ENCODE peak calls at places on chromosomes 2 and 18, in seven cellular contexts. One of them, this sample, is unnamed.

GRCh38 chr2:26768759-26769500 is 4.8 kb downstream of the SLC35F6 start:
- DNase-seq in stomach: peak; percentile 65
- DNase-seq in GM06990: no peak
- DNase-seq in IMR-90: no peak
- DNase-seq in right atrium auricular region: peak; percentile 93
- DNase-seq in transverse colon: peak; percentile 70
- DNase-seq in fibroblast of villous mesenchyme: peak; percentile 66
- DNase-seq in this sample: peak; percentile 60

GRCh38 chr2:144468823-144469595 is 50.9 kb downstream of the ZEB2 start:
- DNase-seq in right atrium auricular region: no peak
- DNase-seq in IMR-90: no peak
- DNase-seq in transverse colon: no peak
- DNase-seq in fibroblast of villous mesenchyme: no peak
- DNase-seq in GM06990: no peak
- DNase-seq in stomach: no peak
- DNase-seq in this sample: no peak

GRCh38 chr2:10738192-10738591 is 16.8 kb downstream of the ATP6V1C2 start:
- DNase-seq in right atrium auricular region: no peak
- DNase-seq in transverse colon: no peak
- DNase-seq in stomach: no peak
- DNase-seq in IMR-90: no peak
- DNase-seq in GM06990: no peak
- DNase-seq in fibroblast of villous mesenchyme: no peak
- DNase-seq in this sample: no peak

GRCh38 chr2:157722580-157723234 is 94.0 kb upstream of the ACVR1C start:
- DNase-seq in transverse colon: no peak
- DNase-seq in fibroblast of villous mesenchyme: peak; percentile 21
- DNase-seq in IMR-90: peak; percentile 11
- DNase-seq in stomach: no peak
- DNase-seq in GM06990: no peak
- DNase-seq in right atrium auricular region: no peak
- DNase-seq in this sample: no peak

GRCh38 chr2:56892381-56892780 is 708.6 kb downstream of the CCDC85A start:
- DNase-seq in stomach: no peak
- DNase-seq in transverse colon: no peak
- DNase-seq in fibroblast of villous mesenchyme: peak; percentile 67
- DNase-seq in GM06990: no peak
- DNase-seq in right atrium auricular region: no peak
- DNase-seq in IMR-90: no peak
- DNase-seq in this sample: no peak

GRCh38 chr2:100554788-100555407 is 7.9 kb upstream of the PDCL3 start:
- DNase-seq in right atrium auricular region: no peak
- DNase-seq in IMR-90: no peak
- DNase-seq in stomach: no peak
- DNase-seq in transverse colon: peak; percentile 15
- DNase-seq in fibroblast of villous mesenchyme: no peak
- DNase-seq in GM06990: no peak
- DNase-seq in this sample: no peak

GRCh38 chr2:188975497-188976102 is 1.4 kb downstream of the COL3A1 start:
- DNase-seq in transverse colon: peak; percentile 21
- DNase-seq in stomach: no peak
- DNase-seq in GM06990: no peak
- DNase-seq in right atrium auricular region: no peak
- DNase-seq in fibroblast of villous mesenchyme: peak; percentile 92
- DNase-seq in IMR-90: peak; percentile 93
- DNase-seq in this sample: peak; percentile 91

GRCh38 chr18:70334728-70335329 is 46.0 kb downstream of the SOCS6 start:
- DNase-seq in transverse colon: no peak
- DNase-seq in stomach: no peak
- DNase-seq in IMR-90: no peak
- DNase-seq in GM06990: no peak
- DNase-seq in right atrium auricular region: no peak
- DNase-seq in fibroblast of villous mesenchyme: no peak
- DNase-seq in this sample: peak; percentile 52

GRCh38 chr2:27051902-27052645 is 606 bp downstream of the AGBL5 start:
- DNase-seq in stomach: peak; percentile 27
- DNase-seq in fibroblast of villous mesenchyme: no peak
- DNase-seq in transverse colon: peak; percentile 43
- DNase-seq in GM06990: no peak
- DNase-seq in IMR-90: no peak
- DNase-seq in right atrium auricular region: no peak
- DNase-seq in this sample: peak; percentile 38

GRCh38 chr18:36335476-36336279 is 38.2 kb downstream of the FHOD3 start:
- DNase-seq in transverse colon: no peak
- DNase-seq in right atrium auricular region: peak; percentile 53
- DNase-seq in stomach: no peak
- DNase-seq in IMR-90: no peak
- DNase-seq in fibroblast of villous mesenchyme: peak; percentile 25
- DNase-seq in GM06990: no peak
- DNase-seq in this sample: peak; percentile 89

GRCh38 chr2:109330056-109330455 is 201.1 kb downstream of the SH3RF3 start:
- DNase-seq in stomach: no peak
- DNase-seq in fibroblast of villous mesenchyme: peak; percentile 83
- DNase-seq in right atrium auricular region: no peak
- DNase-seq in IMR-90: peak; percentile 55
- DNase-seq in transverse colon: no peak
- DNase-seq in GM06990: no peak
- DNase-seq in this sample: peak; percentile 63

GRCh38 chr2:9799011-9799596 is 44.2 kb upstream of the TAF1B start:
- DNase-seq in fibroblast of villous mesenchyme: no peak
- DNase-seq in GM06990: no peak
- DNase-seq in transverse colon: no peak
- DNase-seq in IMR-90: no peak
- DNase-seq in stomach: no peak
- DNase-seq in right atrium auricular region: no peak
- DNase-seq in this sample: no peak

GRCh38 chr2:207879536-207879935 is 109.8 kb upstream of the FZD5 start:
- DNase-seq in transverse colon: no peak
- DNase-seq in IMR-90: peak; percentile 46
- DNase-seq in right atrium auricular region: no peak
- DNase-seq in stomach: no peak
- DNase-seq in GM06990: no peak
- DNase-seq in fibroblast of villous mesenchyme: no peak
- DNase-seq in this sample: peak; percentile 82

GRCh38 chr2:26088038-26088643 is 54.3 kb downstream of the RAB10 start:
- DNase-seq in IMR-90: peak; percentile 36
- DNase-seq in right atrium auricular region: no peak
- DNase-seq in stomach: no peak
- DNase-seq in GM06990: no peak
- DNase-seq in transverse colon: no peak
- DNase-seq in fibroblast of villous mesenchyme: peak; percentile 39
- DNase-seq in this sample: peak; percentile 42

GRCh38 chr2:238285653-238286082 is 2.7 kb downstream of the PER2 start:
- DNase-seq in right atrium auricular region: peak; percentile 97
- DNase-seq in stomach: peak; percentile 91
- DNase-seq in IMR-90: peak; percentile 94
- DNase-seq in fibroblast of villous mesenchyme: peak; percentile 98
- DNase-seq in transverse colon: peak; percentile 89
- DNase-seq in GM06990: no peak
- DNase-seq in this sample: peak; percentile 95

GRCh38 chr2:218334531-218334930 is 22.1 kb upstream of the CATIP start:
- DNase-seq in GM06990: peak; percentile 52
- DNase-seq in stomach: no peak
- DNase-seq in fibroblast of villous mesenchyme: no peak
- DNase-seq in IMR-90: no peak
- DNase-seq in transverse colon: no peak
- DNase-seq in right atrium auricular region: no peak
- DNase-seq in this sample: no peak

DNA sequence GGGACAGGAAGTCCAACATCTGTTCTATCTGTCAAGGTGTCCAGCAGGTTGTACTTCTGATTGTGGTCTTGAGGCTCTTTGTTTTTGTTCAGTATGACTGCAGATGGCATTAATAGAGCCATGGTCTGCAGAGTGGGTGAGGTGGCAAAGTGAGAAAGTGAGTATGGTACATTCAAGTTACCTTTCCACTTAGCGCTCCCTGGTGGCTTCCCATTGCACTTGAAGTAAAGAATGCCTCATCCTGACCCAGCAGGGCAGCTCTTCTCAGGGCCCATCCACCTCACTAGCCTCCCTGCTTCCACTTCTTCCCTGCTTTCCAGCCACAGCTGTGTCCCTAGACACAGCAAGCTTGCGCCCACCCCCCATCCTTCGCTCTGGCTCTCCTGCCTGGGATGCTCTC is 148.0 kb upstream of the ALPP start:
- DNase-seq in right atrium auricular region: no peak
- DNase-seq in stomach: peak; percentile 49
- DNase-seq in IMR-90: peak; percentile 17
- DNase-seq in GM06990: no peak
- DNase-seq in fibroblast of villous mesenchyme: no peak
- DNase-seq in transverse colon: peak; percentile 26
- DNase-seq in this sample: no peak
- TF ChIP-seq CTCF in right atrium auricular region: no peak
- TF ChIP-seq CTCF in stomach: no peak
- TF ChIP-seq CTCF in IMR-90: peak; percentile 18
- TF ChIP-seq CTCF in GM06990: peak; percentile 54
- TF ChIP-seq CTCF in fibroblast of villous mesenchyme: peak; percentile 37
- TF ChIP-seq CTCF in transverse colon: no peak
- TF ChIP-seq CTCF in this sample: peak; percentile 18

DNA sequence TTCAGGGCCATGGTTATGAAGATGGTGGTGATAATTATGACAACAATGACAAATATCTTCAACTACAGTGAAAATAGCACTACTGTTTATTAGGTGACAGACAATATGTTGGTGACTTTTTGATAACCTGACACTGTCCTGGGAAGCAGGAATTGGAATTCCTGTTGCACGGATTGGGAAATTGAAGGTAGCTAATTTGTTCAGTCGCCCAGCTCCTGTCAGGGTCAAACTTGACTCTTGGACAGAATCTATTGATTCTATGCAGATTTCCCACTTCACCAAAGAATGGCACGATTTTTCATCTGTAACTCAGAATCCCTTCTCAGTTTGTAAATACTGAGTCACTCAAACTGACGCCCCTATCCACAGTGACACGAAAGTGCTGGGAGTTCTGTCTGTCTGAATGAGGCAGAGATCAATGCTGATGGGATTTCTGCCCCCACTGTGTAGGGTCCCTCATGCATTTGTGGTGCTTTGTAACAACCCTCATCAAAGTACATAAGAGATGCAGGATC is 779.5 kb upstream of the ID2 start:
- DNase-seq in IMR-90: no peak
- DNase-seq in fibroblast of villous mesenchyme: no peak
- DNase-seq in stomach: no peak
- DNase-seq in right atrium auricular region: no peak
- DNase-seq in GM06990: no peak
- DNase-seq in transverse colon: no peak
- DNase-seq in this sample: no peak
- H3K4me3 ChIP-seq in IMR-90: no peak overlapping the region
- H3K4me3 ChIP-seq in fibroblast of villous mesenchyme: no peak overlapping the region
- H3K4me3 ChIP-seq in stomach: no peak overlapping the region
- H3K4me3 ChIP-seq in right atrium auricular region: no peak overlapping the region
- H3K4me3 ChIP-seq in GM06990: no peak overlapping the region
- H3K4me3 ChIP-seq in transverse colon: no peak overlapping the region
- H3K4me3 ChIP-seq in this sample: no peak overlapping the region

GRCh38 chr2:113041871-113042270 is 10.8 kb downstream of the IL36B start:
- DNase-seq in GM06990: no peak
- DNase-seq in transverse colon: no peak
- DNase-seq in IMR-90: no peak
- DNase-seq in fibroblast of villous mesenchyme: no peak
- DNase-seq in right atrium auricular region: no peak
- DNase-seq in stomach: no peak
- DNase-seq in this sample: no peak
- TF ChIP-seq CTCF in GM06990: peak; percentile 39
- TF ChIP-seq CTCF in transverse colon: no peak
- TF ChIP-seq CTCF in IMR-90: no peak
- TF ChIP-seq CTCF in fibroblast of villous mesenchyme: no peak
- TF ChIP-seq CTCF in right atrium auricular region: no peak
- TF ChIP-seq CTCF in stomach: no peak
- TF ChIP-seq CTCF in this sample: no peak

GRCh38 chr2:150075831-150076230 is 411.6 kb downstream of the RND3 start:
- DNase-seq in GM06990: no peak
- DNase-seq in fibroblast of villous mesenchyme: no peak
- DNase-seq in transverse colon: no peak
- DNase-seq in right atrium auricular region: no peak
- DNase-seq in stomach: no peak
- DNase-seq in IMR-90: peak; percentile 90
- DNase-seq in this sample: peak; percentile 84
- H3K4me3 ChIP-seq in GM06990: no peak overlapping the region
- H3K4me3 ChIP-seq in fibroblast of villous mesenchyme: no peak overlapping the region
- H3K4me3 ChIP-seq in transverse colon: no peak overlapping the region
- H3K4me3 ChIP-seq in right atrium auricular region: no peak overlapping the region
- H3K4me3 ChIP-seq in stomach: no peak overlapping the region
- H3K4me3 ChIP-seq in IMR-90: no peak overlapping the region
- H3K4me3 ChIP-seq in this sample: no peak overlapping the region